ENCODE peak calls at places on chromosomes 3 and 15, in eight cellular contexts. One of them, this sample, is unnamed.

GRCh38 chr15:83854950-83855707 is 201.2 kb downstream of the ADAMTSL3 start:
- DNase-seq in mesenchymal stem cell: no peak
- DNase-seq in adrenal gland: no peak
- DNase-seq in spleen: no peak
- DNase-seq in HepG2: no peak
- DNase-seq in upper lobe of right lung: no peak
- DNase-seq in psoas muscle: no peak
- DNase-seq in effector memory CD4-positive, alpha-beta T cell: no peak
- DNase-seq in this sample: no peak

GRCh38 chr15:29677450-29677849 is 144.8 kb downstream of the TJP1 start:
- DNase-seq in mesenchymal stem cell: no peak
- DNase-seq in adrenal gland: no peak
- DNase-seq in spleen: no peak
- DNase-seq in HepG2: no peak
- DNase-seq in upper lobe of right lung: no peak
- DNase-seq in psoas muscle: no peak
- DNase-seq in effector memory CD4-positive, alpha-beta T cell: no peak
- DNase-seq in this sample: peak; percentile 53

GRCh38 chr15:28907338-28907961 is 21.7 kb downstream of the APBA2 start:
- DNase-seq in mesenchymal stem cell: no peak
- DNase-seq in adrenal gland: no peak
- DNase-seq in spleen: peak; percentile 41
- DNase-seq in HepG2: no peak
- DNase-seq in upper lobe of right lung: peak; percentile 27
- DNase-seq in psoas muscle: no peak
- DNase-seq in effector memory CD4-positive, alpha-beta T cell: no peak
- DNase-seq in this sample: no peak

GRCh38 chr15:92812271-92812670 is 87.9 kb upstream of the CHD2 start:
- DNase-seq in mesenchymal stem cell: no peak
- DNase-seq in adrenal gland: peak; percentile 53
- DNase-seq in spleen: no peak
- DNase-seq in HepG2: no peak
- DNase-seq in upper lobe of right lung: no peak
- DNase-seq in psoas muscle: no peak
- DNase-seq in effector memory CD4-positive, alpha-beta T cell: no peak
- DNase-seq in this sample: peak; percentile 45

GRCh38 chr3:31291818-31292217 is 240.9 kb upstream of the STT3B start:
- DNase-seq in mesenchymal stem cell: no peak
- DNase-seq in adrenal gland: no peak
- DNase-seq in spleen: no peak
- DNase-seq in HepG2: peak; percentile 86
- DNase-seq in upper lobe of right lung: no peak
- DNase-seq in psoas muscle: no peak
- DNase-seq in effector memory CD4-positive, alpha-beta T cell: no peak
- DNase-seq in this sample: no peak

GRCh38 chr3:42052132-42052866 is 38.9 kb upstream of the TRAK1 start:
- DNase-seq in mesenchymal stem cell: peak; percentile 40
- DNase-seq in adrenal gland: peak; percentile 51
- DNase-seq in spleen: no peak
- DNase-seq in HepG2: no peak
- DNase-seq in upper lobe of right lung: no peak
- DNase-seq in psoas muscle: no peak
- DNase-seq in effector memory CD4-positive, alpha-beta T cell: no peak
- DNase-seq in this sample: no peak

GRCh38 chr3:173221010-173221409 is 80.0 kb upstream of the SPATA16 start:
- DNase-seq in mesenchymal stem cell: peak; percentile 1
- DNase-seq in adrenal gland: no peak
- DNase-seq in spleen: no peak
- DNase-seq in HepG2: peak; percentile 5
- DNase-seq in upper lobe of right lung: no peak
- DNase-seq in psoas muscle: no peak
- DNase-seq in effector memory CD4-positive, alpha-beta T cell: no peak
- DNase-seq in this sample: no peak

GRCh38 chr3:194619741-194620140 is 13.5 kb downstream of the TMEM44 start:
- DNase-seq in mesenchymal stem cell: no peak
- DNase-seq in adrenal gland: no peak
- DNase-seq in spleen: no peak
- DNase-seq in HepG2: no peak
- DNase-seq in upper lobe of right lung: no peak
- DNase-seq in psoas muscle: peak; percentile 23
- DNase-seq in effector memory CD4-positive, alpha-beta T cell: no peak
- DNase-seq in this sample: no peak

GRCh38 chr3:111087924-111088469 is 16.4 kb downstream of the NECTIN3 start:
- DNase-seq in mesenchymal stem cell: no peak
- DNase-seq in adrenal gland: no peak
- DNase-seq in spleen: no peak
- DNase-seq in HepG2: no peak
- DNase-seq in upper lobe of right lung: no peak
- DNase-seq in psoas muscle: no peak
- DNase-seq in effector memory CD4-positive, alpha-beta T cell: no peak
- DNase-seq in this sample: no peak

GRCh38 chr15:39682366-39682765 is 100.3 kb downstream of the FSIP1 start:
- DNase-seq in mesenchymal stem cell: no peak
- DNase-seq in adrenal gland: no peak
- DNase-seq in spleen: no peak
- DNase-seq in HepG2: no peak
- DNase-seq in upper lobe of right lung: no peak
- DNase-seq in psoas muscle: no peak
- DNase-seq in effector memory CD4-positive, alpha-beta T cell: no peak
- DNase-seq in this sample: no peak

GRCh38 chr3:36923981-36924747 is 20.7 kb downstream of the TRANK1 start:
- DNase-seq in mesenchymal stem cell: no peak
- DNase-seq in adrenal gland: no peak
- DNase-seq in spleen: no peak
- DNase-seq in HepG2: no peak
- DNase-seq in upper lobe of right lung: no peak
- DNase-seq in psoas muscle: no peak
- DNase-seq in effector memory CD4-positive, alpha-beta T cell: no peak
- DNase-seq in this sample: no peak
- H3K4me3 ChIP-seq in mesenchymal stem cell: no peak overlapping the region
- H3K4me3 ChIP-seq in adrenal gland: no peak overlapping the region
- H3K4me3 ChIP-seq in spleen: no peak overlapping the region
- H3K4me3 ChIP-seq in HepG2: no peak overlapping the region
- H3K4me3 ChIP-seq in upper lobe of right lung: no peak overlapping the region
- H3K4me3 ChIP-seq in psoas muscle: no peak overlapping the region
- H3K4me3 ChIP-seq in effector memory CD4-positive, alpha-beta T cell: no peak overlapping the region
- H3K4me3 ChIP-seq in this sample: no peak overlapping the region

GRCh38 chr3:147404000-147404799 is 2.1 kb downstream of the ZIC4 start:
- DNase-seq in mesenchymal stem cell: no peak
- DNase-seq in adrenal gland: no peak
- DNase-seq in spleen: no peak
- DNase-seq in HepG2: no peak
- DNase-seq in upper lobe of right lung: no peak
- DNase-seq in psoas muscle: no peak
- DNase-seq in effector memory CD4-positive, alpha-beta T cell: no peak
- DNase-seq in this sample: no peak

GRCh38 chr3:147405552-147406254 is 640 bp downstream of the ZIC4 start:
- DNase-seq in mesenchymal stem cell: no peak
- DNase-seq in adrenal gland: no peak
- DNase-seq in spleen: no peak
- DNase-seq in HepG2: no peak
- DNase-seq in upper lobe of right lung: no peak
- DNase-seq in psoas muscle: no peak
- DNase-seq in effector memory CD4-positive, alpha-beta T cell: no peak
- DNase-seq in this sample: no peak

GRCh38 chr3:147407107-147407494 is 758 bp upstream of the ZIC4 start:
- DNase-seq in mesenchymal stem cell: no peak
- DNase-seq in adrenal gland: no peak
- DNase-seq in spleen: no peak
- DNase-seq in HepG2: no peak
- DNase-seq in upper lobe of right lung: no peak
- DNase-seq in psoas muscle: no peak
- DNase-seq in effector memory CD4-positive, alpha-beta T cell: no peak
- DNase-seq in this sample: no peak

GRCh38 chr3:147406255-147407023 is at the start of gene ZIC4:
- DNase-seq in mesenchymal stem cell: no peak
- DNase-seq in adrenal gland: no peak
- DNase-seq in spleen: no peak
- DNase-seq in HepG2: no peak
- DNase-seq in upper lobe of right lung: no peak
- DNase-seq in psoas muscle: no peak
- DNase-seq in effector memory CD4-positive, alpha-beta T cell: no peak
- DNase-seq in this sample: no peak

DNA sequence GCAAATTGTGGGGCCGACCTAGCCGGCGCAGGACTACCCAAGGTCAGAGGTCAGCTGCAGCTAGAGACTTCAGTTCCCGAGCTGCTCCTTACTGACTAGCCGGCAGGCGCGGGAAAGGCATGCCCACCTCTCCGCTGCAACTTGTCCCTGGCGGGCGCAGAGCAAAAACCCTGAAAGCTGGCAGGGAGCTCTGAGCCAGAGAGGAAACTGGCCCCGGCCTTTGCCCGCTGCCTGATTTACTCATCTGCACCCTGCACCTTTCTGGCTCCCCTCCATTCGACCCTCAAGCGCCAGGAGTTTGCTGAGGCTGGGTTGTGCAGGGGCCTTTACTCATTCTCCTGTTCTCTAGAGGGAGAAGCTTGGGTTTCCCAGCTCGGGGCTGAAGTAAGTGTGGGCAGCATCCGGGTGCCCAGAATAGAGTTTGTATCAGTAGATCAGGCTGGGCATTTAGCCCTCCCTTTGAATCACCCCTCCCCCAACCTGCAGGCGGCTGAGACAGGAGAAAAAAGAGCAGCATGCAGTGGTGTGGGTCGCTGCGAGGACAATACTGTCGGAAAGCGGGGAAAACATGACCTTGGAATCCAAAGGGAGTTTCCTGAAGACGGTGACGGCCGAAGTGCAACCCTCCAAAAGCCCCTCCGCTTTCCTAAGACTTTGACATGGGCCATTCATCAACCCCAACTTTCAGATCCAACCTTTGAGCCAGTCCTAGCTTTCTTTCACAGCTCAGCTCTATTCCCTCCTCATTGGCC is 1.4 kb downstream of the ZIC4 start:
- DNase-seq in mesenchymal stem cell: no peak
- DNase-seq in adrenal gland: no peak
- DNase-seq in spleen: no peak
- DNase-seq in HepG2: no peak
- DNase-seq in upper lobe of right lung: no peak
- DNase-seq in psoas muscle: no peak
- DNase-seq in effector memory CD4-positive, alpha-beta T cell: no peak
- DNase-seq in this sample: no peak
- H3K4me1 ChIP-seq in mesenchymal stem cell: peaks cover 22% of the 10 kb centered on the region
- H3K4me1 ChIP-seq in adrenal gland: no peaks in the 10 kb centered on the region
- H3K4me1 ChIP-seq in spleen: peaks cover 11% of the 10 kb centered on the region
- H3K4me1 ChIP-seq in HepG2: no peaks in the 10 kb centered on the region
- H3K4me1 ChIP-seq in upper lobe of right lung: peaks cover 5% of the 10 kb centered on the region
- H3K4me1 ChIP-seq in psoas muscle: no peaks in the 10 kb centered on the region
- H3K4me1 ChIP-seq in effector memory CD4-positive, alpha-beta T cell: no peaks in the 10 kb centered on the region
- H3K4me1 ChIP-seq in this sample: no peaks in the 10 kb centered on the region

GRCh38 chr3:149831321-149831720 is 18.3 kb downstream of the RNF13 start:
- DNase-seq in mesenchymal stem cell: no peak
- DNase-seq in adrenal gland: no peak
- DNase-seq in spleen: no peak
- DNase-seq in HepG2: no peak
- DNase-seq in upper lobe of right lung: no peak
- DNase-seq in psoas muscle: no peak
- DNase-seq in effector memory CD4-positive, alpha-beta T cell: no peak
- DNase-seq in this sample: no peak
- H3K9me3 ChIP-seq in mesenchymal stem cell: peaks cover 36% of the 10 kb centered on the region
- H3K9me3 ChIP-seq in adrenal gland: peaks cover 22% of the 10 kb centered on the region
- H3K9me3 ChIP-seq in spleen: peaks cover 75% of the 10 kb centered on the region
- H3K9me3 ChIP-seq in HepG2: peaks cover 54% of the 10 kb centered on the region
- H3K9me3 ChIP-seq in upper lobe of right lung: peaks cover 9% of the 10 kb centered on the region
- H3K9me3 ChIP-seq in psoas muscle: peaks cover 26% of the 10 kb centered on the region
- H3K9me3 ChIP-seq in effector memory CD4-positive, alpha-beta T cell: peaks cover 11% of the 10 kb centered on the region
- H3K9me3 ChIP-seq in this sample: peaks cover 26% of the 10 kb centered on the region

DNA sequence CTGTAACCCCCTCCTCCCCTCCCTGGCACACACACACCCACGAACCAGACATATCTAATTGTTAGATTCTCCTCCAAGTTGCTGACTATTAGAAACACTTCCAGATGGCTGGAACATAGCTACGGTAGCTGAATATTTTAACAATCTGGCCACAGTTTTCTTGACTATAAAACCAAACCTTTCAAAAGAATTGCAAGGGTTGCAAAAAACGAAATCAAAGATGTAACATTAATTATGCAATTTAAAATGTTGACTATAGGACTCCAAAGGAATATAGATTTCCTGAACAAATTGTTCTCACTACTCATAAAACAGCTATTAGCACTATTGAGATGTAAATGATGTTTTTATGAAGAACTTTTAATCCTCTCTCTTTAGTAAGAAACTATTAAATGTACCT is 154.4 kb downstream of the CHL1 start:
- DNase-seq in mesenchymal stem cell: no peak
- DNase-seq in adrenal gland: no peak
- DNase-seq in spleen: no peak
- DNase-seq in HepG2: no peak
- DNase-seq in upper lobe of right lung: no peak
- DNase-seq in psoas muscle: no peak
- DNase-seq in effector memory CD4-positive, alpha-beta T cell: no peak
- DNase-seq in this sample: no peak
- H3K4me3 ChIP-seq in mesenchymal stem cell: no peak overlapping the region
- H3K4me3 ChIP-seq in adrenal gland: no peak overlapping the region
- H3K4me3 ChIP-seq in spleen: no peak overlapping the region
- H3K4me3 ChIP-seq in HepG2: no peak overlapping the region
- H3K4me3 ChIP-seq in upper lobe of right lung: no peak overlapping the region
- H3K4me3 ChIP-seq in psoas muscle: no peak overlapping the region
- H3K4me3 ChIP-seq in effector memory CD4-positive, alpha-beta T cell: no peak overlapping the region
- H3K4me3 ChIP-seq in this sample: no peak overlapping the region

GRCh38 chr3:112394008-112394616 is 61.2 kb downstream of the CD200 start:
- DNase-seq in mesenchymal stem cell: no peak
- DNase-seq in adrenal gland: no peak
- DNase-seq in spleen: no peak
- DNase-seq in HepG2: no peak
- DNase-seq in upper lobe of right lung: no peak
- DNase-seq in psoas muscle: no peak
- DNase-seq in effector memory CD4-positive, alpha-beta T cell: no peak
- DNase-seq in this sample: no peak

GRCh38 chr3:112397529-112397928 is 64.6 kb downstream of the CD200 start:
- DNase-seq in mesenchymal stem cell: no peak
- DNase-seq in adrenal gland: no peak
- DNase-seq in spleen: no peak
- DNase-seq in HepG2: no peak
- DNase-seq in upper lobe of right lung: no peak
- DNase-seq in psoas muscle: no peak
- DNase-seq in effector memory CD4-positive, alpha-beta T cell: no peak
- DNase-seq in this sample: no peak

GRCh38 chr3:112393360-112393728 is 60.4 kb downstream of the CD200 start:
- DNase-seq in mesenchymal stem cell: no peak
- DNase-seq in adrenal gland: no peak
- DNase-seq in spleen: no peak
- DNase-seq in HepG2: no peak
- DNase-seq in upper lobe of right lung: no peak
- DNase-seq in psoas muscle: no peak
- DNase-seq in effector memory CD4-positive, alpha-beta T cell: no peak
- DNase-seq in this sample: no peak

GRCh38 chr3:112392393-112393359 is 59.7 kb downstream of the CD200 start:
- DNase-seq in mesenchymal stem cell: no peak
- DNase-seq in adrenal gland: no peak
- DNase-seq in spleen: no peak
- DNase-seq in HepG2: no peak
- DNase-seq in upper lobe of right lung: no peak
- DNase-seq in psoas muscle: no peak
- DNase-seq in effector memory CD4-positive, alpha-beta T cell: no peak
- DNase-seq in this sample: no peak

GRCh38 chr3:112395166-112395894 is 62.4 kb downstream of the CD200 start:
- DNase-seq in mesenchymal stem cell: peak; percentile 33
- DNase-seq in adrenal gland: no peak
- DNase-seq in spleen: no peak
- DNase-seq in HepG2: no peak
- DNase-seq in upper lobe of right lung: no peak
- DNase-seq in psoas muscle: no peak
- DNase-seq in effector memory CD4-positive, alpha-beta T cell: no peak
- DNase-seq in this sample: no peak
- H3K4me1 ChIP-seq in mesenchymal stem cell: peaks cover 4% of the 10 kb centered on the region
- H3K4me1 ChIP-seq in adrenal gland: no peaks in the 10 kb centered on the region
- H3K4me1 ChIP-seq in spleen: no peaks in the 10 kb centered on the region
- H3K4me1 ChIP-seq in HepG2: no peaks in the 10 kb centered on the region
- H3K4me1 ChIP-seq in upper lobe of right lung: peaks cover 7% of the 10 kb centered on the region
- H3K4me1 ChIP-seq in psoas muscle: no peaks in the 10 kb centered on the region
- H3K4me1 ChIP-seq in effector memory CD4-positive, alpha-beta T cell: no peaks in the 10 kb centered on the region
- H3K4me1 ChIP-seq in this sample: peaks cover 16% of the 10 kb centered on the region

This sample was measured in RWPE2.